ENCODE peak calls at places on chromosome 16, in four cellular contexts. F is neuronal stem cell, M is IMR-90, G is H1. N is an unnamed sample.

GRCh38 chr16:81888520-81889394 is 109.7 kb downstream of the PLCG2 start:
- DNase-seq in G (no peak), F (no peak), M (no peak), N (no peak)

GRCh38 chr16:58417035-58417434 is 24.8 kb downstream of the GINS3 start:
- DNase-seq in F (no peak), G (no peak), M (no peak), N (no peak)

GRCh38 chr16:55021595-55022475 is 91.2 kb downstream of the IRX5 start:
- DNase-seq in F (no peak), G (peak), M (no peak), N (no peak)

GRCh38 chr16:86063696-86064405 is 164.9 kb downstream of the IRF8 start:
- DNase-seq in G (no peak), F (no peak), M (no peak), N (no peak)

GRCh38 chr16:11386791-11387546 is 41.7 kb downstream of the RMI2 start:
- DNase-seq in M (no peak), G (peak), F (peak), N (peak)

GRCh38 chr16:54947616-54948015 is 17.0 kb downstream of the IRX5 start:
- DNase-seq in F (no peak), G (no peak), M (no peak), N (no peak)

GRCh38 chr16:75789237-75789636 is 62.9 kb upstream of the CPHXL start:
- DNase-seq in M (peak), F (peak), G (no peak), N (peak)

GRCh38 chr16:9438991-9439390 is 347.5 kb downstream of the HAPSTR1 start:
- DNase-seq in F (no peak), M (no peak), G (no peak), N (no peak)

GRCh38 chr16:14470788-14471187 is 159.3 kb downstream of the PARN start:
- DNase-seq in G (no peak), M (no peak), F (no peak), N (no peak)

GRCh38 chr16:20866161-20866772 is 33.9 kb downstream of the DCUN1D3 start:
- DNase-seq in F (peak), G (no peak), M (peak), N (peak)

GRCh38 chr16:27439273-27440018 is 37.5 kb downstream of the IL21R start:
- DNase-seq in M (no peak), G (no peak), F (no peak), N (no peak)

GRCh38 chr16:49532243-49532870 is 158.8 kb downstream of the C16orf78 start:
- DNase-seq in M (no peak), F (no peak), G (no peak), N (no peak)

GRCh38 chr16:4053663-4054479 is 62.4 kb downstream of the ADCY9 start:
- DNase-seq in G (no peak), F (no peak), M (peak), N (peak)

GRCh38 chr16:53094013-53094630 is 39.3 kb downstream of the CHD9 start:
- DNase-seq in M (no peak), F (no peak), G (no peak), N (no peak)

GRCh38 chr16:2475413-2476344 is 752 bp downstream of the TBC1D24 start:
- DNase-seq in F (no peak), G (no peak), M (no peak), N (no peak)

GRCh38 chr16:15857779-15858560 is 1.1 kb upstream of the MYH11 start:
- DNase-seq in F (peak), M (peak), G (no peak), N (peak)
- H2AFZ ChIP-seq in F (peak), M (peak), G (peak), N (peak)

GRCh38 chr16:65772134-65772732 is 594.3 kb upstream of the CDH5 start:
- DNase-seq in F (no peak), M (no peak), G (no peak), N (no peak)

GRCh38 chr16:65771707-65772106 is 594.8 kb upstream of the CDH5 start:
- DNase-seq in G (no peak), F (no peak), M (no peak), N (no peak)

GRCh38 chr16:65770752-65771151 is 595.7 kb upstream of the CDH5 start:
- DNase-seq in F (no peak), M (no peak), G (no peak), N (no peak)

GRCh38 chr16:65769055-65769465 is 597.4 kb upstream of the CDH5 start:
- DNase-seq in G (no peak), F (no peak), M (peak), N (peak)

DNA sequence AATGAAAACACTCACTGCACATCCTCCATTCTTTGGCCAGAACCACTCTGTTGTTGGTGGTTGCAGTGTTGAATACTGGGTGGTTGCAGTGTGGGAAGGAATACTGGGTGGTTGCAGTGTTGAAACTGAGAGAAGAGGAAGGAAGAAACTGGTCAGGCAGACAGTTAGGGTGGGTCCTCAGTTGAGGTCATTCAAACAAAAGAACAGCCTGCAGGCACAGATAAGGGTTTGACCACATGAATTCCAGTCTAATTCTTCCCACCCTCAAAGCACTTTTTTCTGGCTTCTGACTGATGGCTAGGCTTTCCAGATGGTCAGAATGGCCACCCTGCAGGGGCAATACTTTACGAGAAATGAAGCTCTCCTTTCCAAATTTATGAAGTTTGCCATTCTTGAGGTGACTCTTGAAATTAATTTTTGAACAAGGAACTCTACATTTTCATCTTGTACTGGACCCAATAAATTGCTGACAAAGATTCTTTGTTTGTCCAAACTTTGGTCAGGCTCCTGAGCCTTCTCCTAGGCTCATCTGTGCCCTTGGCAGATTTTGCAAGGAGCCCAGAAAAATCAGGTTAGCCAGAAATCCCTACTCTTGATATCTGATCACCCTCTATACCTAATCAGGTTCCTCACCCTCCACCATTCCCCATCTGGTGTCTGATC is 596.6 kb upstream of the CDH5 start:
- DNase-seq in G (no peak), F (no peak), M (peak), N (no peak)
- H3K18ac ChIP-seq in G (peak), F (no peak), M (peak), N (no peak)

GRCh38 chr16:30657866-30658730 is at the start of gene FBRS:
- DNase-seq in F (peak), M (peak), G (peak), N (peak)
- H2AFZ ChIP-seq in F (peak), M (peak), G (peak), N (peak)

GRCh38 chr16:30557950-30558788 is at the start of gene ZNF764:
- DNase-seq in G (peak), F (peak), M (peak), N (peak)
- H3K18ac ChIP-seq in G (peak), F (peak), M (peak), N (peak)

GRCh38 chr16:87231295-87231694 is 85.9 kb downstream of the C16orf95 start:
- DNase-seq in G (no peak), M (no peak), F (no peak), N (no peak)

GRCh38 chr16:87228363-87228762 is 88.8 kb downstream of the C16orf95 start:
- DNase-seq in M (no peak), F (no peak), G (no peak), N (no peak)

GRCh38 chr16:87229230-87230192 is 87.7 kb downstream of the C16orf95 start:
- DNase-seq in F (no peak), G (no peak), M (no peak), N (no peak)

GRCh38 chr16:87226926-87227650 is 90.1 kb downstream of the C16orf95 start:
- DNase-seq in M (peak), G (no peak), F (no peak), N (peak)

GRCh38 chr16:87227651-87228015 is 89.6 kb downstream of the C16orf95 start:
- DNase-seq in F (no peak), M (no peak), G (no peak), N (no peak)
- H2AFZ ChIP-seq in F (no peak), M (peak), G (no peak), N (no peak)

GRCh38 chr16:77993111-77993571 is 29.2 kb upstream of the CLEC3A start:
- DNase-seq in F (no peak), M (peak), G (no peak), N (peak)

GRCh38 chr16:77987772-77988171 is 34.6 kb upstream of the CLEC3A start:
- DNase-seq in M (no peak), F (no peak), G (no peak), N (no peak)

GRCh38 chr16:77993586-77993985 is 28.8 kb upstream of the CLEC3A start:
- DNase-seq in F (no peak), G (no peak), M (peak), N (peak)

GRCh38 chr16:77995843-77996455 is 26.4 kb upstream of the CLEC3A start:
- DNase-seq in F (no peak), M (no peak), G (no peak), N (no peak)

DNA sequence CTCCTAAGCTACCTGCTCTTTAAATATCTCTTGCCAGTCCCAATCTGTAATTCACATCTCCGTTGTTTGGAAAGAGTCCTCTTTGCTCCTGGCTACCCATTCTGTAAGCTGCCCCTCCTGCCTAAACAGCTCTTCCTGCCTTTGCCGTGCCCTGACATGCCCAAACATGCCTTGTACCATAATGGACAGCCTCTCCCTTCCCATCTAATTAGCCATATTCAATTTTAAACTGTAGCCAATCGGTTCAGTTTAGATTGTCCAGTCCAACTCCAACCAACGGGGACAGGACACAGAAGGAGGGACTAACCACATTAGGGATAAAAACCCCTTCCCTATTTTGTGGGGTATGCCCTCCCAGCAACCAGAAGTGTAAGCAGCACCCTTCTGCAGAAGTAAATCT is 30.6 kb upstream of the CLEC3A start:
- DNase-seq in F (no peak), G (no peak), M (no peak), N (no peak)
- H3K18ac ChIP-seq in F (no peak), G (peak), M (peak), N (no peak)